ENCODE peak calls at places on chromosomes 16 and 17, in ten cellular contexts. I is BJ, E is fibroblast of lung, Z is HL-60, B is tibial nerve, A is MM.1S, N is thoracic aorta, L is upper lobe of right lung, P is endodermal cell, Y is ascending aorta. X is an unnamed sample.

GRCh38 chr17:76793775-76794174 is 55.9 kb downstream of the MFSD11 start:
- DNase-seq in I (no peak), E (no peak), Z (peak; percentile 37), B (no peak), A (peak; percentile 67), N (no peak), L (no peak), P (peak; percentile 80), Y (no peak), X (no peak)

GRCh38 chr17:37430051-37430591 is 23.4 kb downstream of the TADA2A start:
- DNase-seq in I (no peak), E (peak; percentile 59), Z (no peak), B (no peak), A (no peak), N (no peak), L (no peak), P (no peak), Y (no peak), X (no peak)

GRCh38 chr17:17124341-17124740 is 81.8 kb downstream of the PLD6 start:
- DNase-seq in I (no peak), E (no peak), Z (no peak), B (no peak), A (no peak), N (no peak), L (no peak), P (no peak), Y (no peak), X (no peak)

GRCh38 chr17:10836966-10837599 is 804 bp downstream of the PIRT start:
- DNase-seq in I (no peak), E (no peak), Z (no peak), B (no peak), A (no peak), N (no peak), L (no peak), P (no peak), Y (no peak), X (no peak)

GRCh38 chr17:46147167-46147749 is 46.0 kb downstream of the KANSL1 start:
- DNase-seq in I (no peak), E (no peak), Z (no peak), B (no peak), A (no peak), N (no peak), L (no peak), P (no peak), Y (no peak), X (no peak)

GRCh38 chr16:23025692-23026305 is 123.5 kb downstream of the USP31 start:
- DNase-seq in I (peak; percentile 15), E (no peak), Z (no peak), B (no peak), A (no peak), N (no peak), L (no peak), P (no peak), Y (no peak), X (no peak)

GRCh38 chr17:17999364-18000007 is 26.8 kb downstream of the DRC3 start:
- DNase-seq in I (no peak), E (peak; percentile 12), Z (no peak), B (no peak), A (no peak), N (no peak), L (no peak), P (peak; percentile 46), Y (no peak), X (no peak)

GRCh38 chr17:45405250-45406086 is 27.2 kb downstream of the ARHGAP27 start:
- DNase-seq in I (no peak), E (no peak), Z (no peak), B (no peak), A (no peak), N (no peak), L (no peak), P (peak; percentile 100), Y (no peak), X (no peak)

GRCh38 chr16:886802-887731 is 83.7 kb downstream of the LMF1 start:
- DNase-seq in I (no peak), E (no peak), Z (no peak), B (no peak), A (no peak), N (no peak), L (no peak), P (peak; percentile 65), Y (no peak), X (no peak)

GRCh38 chr17:8869416-8869815 is 1.9 kb upstream of the PIK3R6 start:
- DNase-seq in I (no peak), E (no peak), Z (no peak), B (no peak), A (no peak), N (no peak), L (no peak), P (peak; percentile 37), Y (no peak), X (no peak)
- H3K27me3 ChIP-seq in I (no peaks in the 10 kb centered on the region), E (peaks cover 3% of the 10 kb centered on the region), Z (no peaks in the 10 kb centered on the region), B (no peaks in the 10 kb centered on the region), A (peaks cover 26% of the 10 kb centered on the region), N (no peaks in the 10 kb centered on the region), L (peaks cover 6% of the 10 kb centered on the region), P (no peaks in the 10 kb centered on the region), Y (no peaks in the 10 kb centered on the region), X (no peaks in the 10 kb centered on the region)

GRCh38 chr16:9428355-9429005 is 337.0 kb downstream of the HAPSTR1 start:
- DNase-seq in I (no peak), E (no peak), Z (no peak), B (no peak), A (no peak), N (no peak), L (no peak), P (no peak), Y (no peak), X (no peak)
- TF ChIP-seq CTCF in I (no peak), E (no peak), Z (no peak), B (no peak), A (no peak), N (no peak), L (no peak), P (no peak), Y (no peak), X (no peak)

GRCh38 chr17:42782402-42783061 is 2.1 kb downstream of the WNK4 start:
- DNase-seq in I (no peak), E (no peak), Z (no peak), B (no peak), A (no peak), N (no peak), L (no peak), P (no peak), Y (no peak), X (no peak)

GRCh38 chr17:42784361-42784760 is 4.0 kb downstream of the WNK4 start:
- DNase-seq in I (no peak), E (no peak), Z (peak; percentile 36), B (no peak), A (no peak), N (no peak), L (no peak), P (no peak), Y (no peak), X (no peak)

GRCh38 chr17:42781639-42782401 is 1.4 kb downstream of the WNK4 start:
- DNase-seq in I (no peak), E (no peak), Z (no peak), B (no peak), A (no peak), N (no peak), L (no peak), P (no peak), Y (no peak), X (no peak)

GRCh38 chr17:42783778-42784138 is 3.3 kb downstream of the WNK4 start:
- DNase-seq in I (no peak), E (no peak), Z (no peak), B (no peak), A (no peak), N (no peak), L (no peak), P (peak; percentile 54), Y (no peak), X (no peak)

DNA sequence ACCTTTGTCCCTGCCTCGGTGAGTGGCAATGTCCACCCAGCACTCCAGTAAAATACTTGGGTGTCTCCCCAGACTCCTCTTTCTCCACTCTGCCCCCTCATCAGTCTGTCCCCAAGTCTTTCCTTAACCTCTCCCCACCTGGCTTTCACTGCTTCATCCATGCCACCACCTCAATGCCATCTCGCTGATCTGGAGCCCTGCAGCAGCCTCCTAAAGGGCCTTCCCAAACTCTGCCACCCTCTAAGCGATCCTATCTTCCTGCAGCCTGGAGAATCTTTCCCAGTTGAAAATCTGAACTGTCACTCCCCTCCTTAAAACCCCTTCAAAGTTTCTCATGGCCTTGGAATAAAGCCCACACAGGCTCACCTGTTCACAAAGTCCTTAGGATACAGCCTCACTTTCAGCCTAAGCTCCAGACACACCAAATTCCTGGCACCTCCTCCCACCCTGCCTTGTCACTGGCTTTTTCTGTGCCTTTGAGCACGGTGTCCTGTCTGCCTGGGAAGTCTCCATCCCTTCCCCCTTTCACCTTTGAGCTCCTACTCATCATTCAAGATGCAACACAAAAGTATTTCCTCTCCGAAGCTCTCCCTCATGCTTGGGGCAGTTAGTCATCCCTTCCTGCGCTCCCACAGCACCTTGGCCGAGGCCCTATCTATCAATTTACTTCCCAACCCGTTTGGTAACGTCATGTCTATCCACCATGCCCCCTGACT is 2.8 kb downstream of the WNK4 start:
- DNase-seq in I (no peak), E (peak; percentile 37), Z (no peak), B (no peak), A (no peak), N (no peak), L (no peak), P (peak; percentile 65), Y (no peak), X (no peak)
- H3K27me3 ChIP-seq in I (no peaks in the 10 kb centered on the region), E (peaks cover 10% of the 10 kb centered on the region), Z (peaks cover 51% of the 10 kb centered on the region), B (no peaks in the 10 kb centered on the region), A (peaks cover 76% of the 10 kb centered on the region), N (peaks cover 9% of the 10 kb centered on the region), L (peaks cover 60% of the 10 kb centered on the region), P (peaks cover 38% of the 10 kb centered on the region), Y (peaks cover 12% of the 10 kb centered on the region), X (peaks cover 83% of the 10 kb centered on the region)

GRCh38 chr16:16028311-16028999 is 79.0 kb downstream of the ABCC1 start:
- DNase-seq in I (no peak), E (no peak), Z (no peak), B (no peak), A (no peak), N (no peak), L (no peak), P (no peak), Y (no peak), X (no peak)

GRCh38 chr16:16032271-16032979 is 83.0 kb downstream of the ABCC1 start:
- DNase-seq in I (no peak), E (peak; percentile 33), Z (no peak), B (no peak), A (no peak), N (no peak), L (no peak), P (no peak), Y (no peak), X (no peak)

GRCh38 chr16:16031401-16031800 is 82.0 kb downstream of the ABCC1 start:
- DNase-seq in I (no peak), E (no peak), Z (no peak), B (no peak), A (no peak), N (no peak), L (no peak), P (no peak), Y (no peak), X (no peak)

GRCh38 chr16:16029431-16030011 is 80.1 kb downstream of the ABCC1 start:
- DNase-seq in I (no peak), E (peak; percentile 79), Z (no peak), B (no peak), A (no peak), N (no peak), L (no peak), P (no peak), Y (no peak), X (no peak)

DNA sequence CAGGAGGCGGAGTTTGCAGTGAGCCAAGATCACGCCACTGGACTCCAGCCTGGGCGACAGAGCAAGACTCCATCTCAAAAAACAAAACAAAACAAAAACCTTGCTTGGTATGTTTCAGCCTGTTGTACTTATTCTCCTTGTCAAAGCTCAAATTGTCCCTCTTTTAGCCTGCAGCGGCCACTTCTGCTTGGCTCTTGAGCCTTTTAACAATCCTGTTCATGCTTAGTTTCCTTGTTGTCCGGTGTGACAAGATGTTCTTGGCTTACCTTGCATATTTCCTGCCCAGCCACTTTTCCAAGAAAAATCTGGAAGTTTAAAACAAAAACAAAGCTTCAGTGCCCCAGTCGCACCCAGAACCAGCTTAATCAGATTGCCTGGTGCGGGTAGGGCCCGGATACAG is 81.0 kb downstream of the ABCC1 start:
- DNase-seq in I (no peak), E (no peak), Z (no peak), B (no peak), A (no peak), N (no peak), L (no peak), P (no peak), Y (no peak), X (no peak)
- TF ChIP-seq CTCF in I (no peak), E (no peak), Z (no peak), B (no peak), A (no peak), N (no peak), L (no peak), P (no peak), Y (no peak), X (no peak)

X was measured in heart right ventricle.